ENCODE peak calls at places on chromosomes 5 and 9, in four cellular contexts. One of them, this sample, is unnamed.

GRCh38 chr9:125494555-125494920 is 212.5 kb downstream of the MAPKAP1 start:
- DNase-seq in mucosa of descending colon: no peak
- DNase-seq in cardiac fibroblast: no peak
- DNase-seq in AG10803: peak
- DNase-seq in this sample: peak

GRCh38 chr5:96288845-96289185 is 144.2 kb downstream of the PCSK1 start:
- DNase-seq in mucosa of descending colon: no peak
- DNase-seq in cardiac fibroblast: peak
- DNase-seq in AG10803: peak
- DNase-seq in this sample: no peak

GRCh38 chr9:7209051-7209450 is 451.3 kb downstream of the KDM4C start:
- DNase-seq in mucosa of descending colon: no peak
- DNase-seq in cardiac fibroblast: no peak
- DNase-seq in AG10803: no peak
- DNase-seq in this sample: no peak

GRCh38 chr9:100098241-100098886 is 436 bp downstream of the ERP44 start:
- DNase-seq in mucosa of descending colon: peak
- DNase-seq in cardiac fibroblast: peak
- DNase-seq in AG10803: peak
- DNase-seq in this sample: peak

GRCh38 chr5:52727568-52727967 is 60.1 kb upstream of the ITGA1 start:
- DNase-seq in mucosa of descending colon: no peak
- DNase-seq in cardiac fibroblast: peak
- DNase-seq in AG10803: peak
- DNase-seq in this sample: peak

GRCh38 chr9:116090030-116090770 is 63.4 kb upstream of the PAPPA start:
- DNase-seq in mucosa of descending colon: no peak
- DNase-seq in cardiac fibroblast: no peak
- DNase-seq in AG10803: no peak
- DNase-seq in this sample: no peak

GRCh38 chr9:98538626-98539031 is 170.1 kb downstream of the GABBR2 start:
- DNase-seq in mucosa of descending colon: no peak
- DNase-seq in cardiac fibroblast: peak
- DNase-seq in AG10803: peak
- DNase-seq in this sample: peak

GRCh38 chr5:14316471-14316870 is 173.3 kb downstream of the TRIO start:
- DNase-seq in mucosa of descending colon: no peak
- DNase-seq in cardiac fibroblast: peak
- DNase-seq in AG10803: no peak
- DNase-seq in this sample: no peak

GRCh38 chr5:113692466-113693204 is 179.1 kb downstream of the YTHDC2 start:
- DNase-seq in mucosa of descending colon: no peak
- DNase-seq in cardiac fibroblast: no peak
- DNase-seq in AG10803: no peak
- DNase-seq in this sample: no peak

GRCh38 chr5:173514666-173515065 is 101.8 kb downstream of the BOD1 start:
- DNase-seq in mucosa of descending colon: no peak
- DNase-seq in cardiac fibroblast: no peak
- DNase-seq in AG10803: peak
- DNase-seq in this sample: no peak

GRCh38 chr5:116747881-116748280 is 173.3 kb upstream of the SEMA6A start:
- DNase-seq in mucosa of descending colon: no peak
- DNase-seq in cardiac fibroblast: no peak
- DNase-seq in AG10803: no peak
- DNase-seq in this sample: peak

GRCh38 chr5:56259002-56259511 is 25.9 kb upstream of the ANKRD55 start:
- DNase-seq in mucosa of descending colon: no peak
- DNase-seq in cardiac fibroblast: peak
- DNase-seq in AG10803: peak
- DNase-seq in this sample: peak

GRCh38 chr9:99778829-99779228 is 42.9 kb upstream of the NR4A3 start:
- DNase-seq in mucosa of descending colon: no peak
- DNase-seq in cardiac fibroblast: no peak
- DNase-seq in AG10803: no peak
- DNase-seq in this sample: no peak

GRCh38 chr9:93612052-93612795 is 35.8 kb downstream of the PHF2 start:
- DNase-seq in mucosa of descending colon: no peak
- DNase-seq in cardiac fibroblast: no peak
- DNase-seq in AG10803: no peak
- DNase-seq in this sample: no peak

GRCh38 chr5:171405615-171406014 is 13.8 kb upstream of the FGF18 start:
- DNase-seq in mucosa of descending colon: no peak
- DNase-seq in cardiac fibroblast: peak
- DNase-seq in AG10803: peak
- DNase-seq in this sample: no peak
- TF ChIP-seq CTCF in mucosa of descending colon: no peak
- TF ChIP-seq CTCF in cardiac fibroblast: peak
- TF ChIP-seq CTCF in AG10803: peak
- TF ChIP-seq CTCF in this sample: peak

GRCh38 chr5:54882841-54883240 is 102.6 kb downstream of the ESM1 start:
- DNase-seq in mucosa of descending colon: no peak
- DNase-seq in cardiac fibroblast: no peak
- DNase-seq in AG10803: no peak
- DNase-seq in this sample: no peak

GRCh38 chr5:54884195-54884536 is 101.2 kb downstream of the ESM1 start:
- DNase-seq in mucosa of descending colon: no peak
- DNase-seq in cardiac fibroblast: no peak
- DNase-seq in AG10803: no peak
- DNase-seq in this sample: no peak

GRCh38 chr5:54882101-54882500 is 103.3 kb downstream of the ESM1 start:
- DNase-seq in mucosa of descending colon: no peak
- DNase-seq in cardiac fibroblast: no peak
- DNase-seq in AG10803: no peak
- DNase-seq in this sample: no peak

GRCh38 chr5:54885636-54886035 is 99.8 kb downstream of the ESM1 start:
- DNase-seq in mucosa of descending colon: no peak
- DNase-seq in cardiac fibroblast: no peak
- DNase-seq in AG10803: no peak
- DNase-seq in this sample: no peak

DNA sequence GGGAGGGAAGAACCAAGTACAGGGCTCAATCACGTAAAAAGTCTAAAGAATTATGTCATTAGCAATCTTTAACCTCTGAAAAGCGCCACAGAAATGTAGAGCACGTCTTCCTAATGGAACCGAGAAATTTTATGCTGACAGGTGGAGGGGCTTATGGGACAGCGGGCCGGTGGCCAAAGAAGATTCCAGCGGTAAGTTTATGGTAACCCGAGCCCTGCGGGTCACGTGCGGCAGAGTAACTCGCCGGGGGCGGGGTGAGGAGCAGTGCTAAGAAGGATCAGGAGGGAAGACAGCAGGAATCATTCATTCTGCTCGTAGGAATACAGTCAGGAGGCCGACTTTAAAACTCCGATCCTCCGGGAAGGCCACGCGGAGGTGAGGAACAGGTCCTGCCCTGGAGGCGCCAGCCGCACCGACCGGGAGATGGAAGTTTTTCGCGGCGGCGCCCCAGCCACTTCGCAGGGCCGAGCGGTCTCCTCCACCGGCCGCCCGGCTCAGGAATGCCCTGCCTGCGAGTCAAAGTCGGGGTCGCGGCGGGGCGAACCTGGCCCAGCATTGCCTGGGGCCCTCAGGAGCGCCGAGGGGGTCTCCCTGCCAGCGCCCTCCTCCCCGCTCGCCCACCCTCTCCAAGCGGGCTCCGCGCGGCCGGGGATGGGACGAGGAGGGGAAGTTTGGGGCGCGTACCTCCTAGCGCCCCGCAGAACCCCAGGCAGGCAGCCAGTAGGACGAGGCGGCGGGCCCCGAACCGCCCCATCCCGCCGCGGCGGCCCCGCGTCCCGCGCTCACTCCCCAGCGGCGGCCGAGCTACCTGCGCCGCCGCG is 101.8 kb downstream of the ESM1 start:
- DNase-seq in mucosa of descending colon: peak
- DNase-seq in cardiac fibroblast: peak
- DNase-seq in AG10803: peak
- DNase-seq in this sample: peak
- H3K4me3 ChIP-seq in mucosa of descending colon: no peak
- H3K4me3 ChIP-seq in cardiac fibroblast: peak
- H3K4me3 ChIP-seq in AG10803: peak
- H3K4me3 ChIP-seq in this sample: peak

DNA sequence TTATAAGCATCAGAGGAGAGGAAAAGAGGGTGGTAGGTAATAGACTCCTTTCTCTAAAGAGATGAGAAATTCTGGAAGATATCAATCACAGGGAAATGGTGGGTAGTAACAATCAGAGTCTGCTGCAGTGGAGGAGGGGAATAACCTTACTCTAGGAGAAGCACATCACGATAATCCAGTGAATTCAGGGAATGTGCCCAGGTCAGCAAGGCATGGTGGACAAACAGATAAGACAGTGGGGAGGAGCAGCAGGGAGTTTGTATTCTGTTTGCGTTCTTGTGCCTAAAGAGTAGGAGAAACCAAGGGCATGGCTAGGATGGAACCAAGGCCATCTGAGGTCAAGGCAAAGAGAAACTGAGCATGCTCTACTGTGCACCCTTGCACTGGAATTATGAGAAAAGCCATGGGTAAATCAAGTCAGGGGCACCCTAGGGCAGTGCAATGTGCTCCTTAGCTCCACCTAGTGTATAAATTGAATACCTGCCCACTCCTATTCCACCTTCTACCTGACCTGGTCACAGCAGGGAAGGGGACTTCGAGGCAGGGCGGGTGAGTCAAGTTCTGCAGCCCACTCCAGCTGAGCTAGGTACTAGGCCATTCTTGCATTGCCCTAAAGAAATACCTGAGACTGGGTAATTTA is 31.6 kb downstream of the RETREG1 start:
- DNase-seq in mucosa of descending colon: no peak
- DNase-seq in cardiac fibroblast: no peak
- DNase-seq in AG10803: no peak
- DNase-seq in this sample: no peak
- TF ChIP-seq CTCF in mucosa of descending colon: peak
- TF ChIP-seq CTCF in cardiac fibroblast: peak
- TF ChIP-seq CTCF in AG10803: peak
- TF ChIP-seq CTCF in this sample: peak

GRCh38 chr9:95087659-95088242 is 229.8 kb downstream of the FANCC start:
- DNase-seq in mucosa of descending colon: peak
- DNase-seq in cardiac fibroblast: no peak
- DNase-seq in AG10803: no peak
- DNase-seq in this sample: no peak
- H3K4me3 ChIP-seq in mucosa of descending colon: no peak
- H3K4me3 ChIP-seq in cardiac fibroblast: no peak
- H3K4me3 ChIP-seq in AG10803: no peak
- H3K4me3 ChIP-seq in this sample: no peak

GRCh38 chr9:131030978-131031641 is 22.1 kb downstream of the LAMC3 start:
- DNase-seq in mucosa of descending colon: no peak
- DNase-seq in cardiac fibroblast: no peak
- DNase-seq in AG10803: no peak
- DNase-seq in this sample: no peak

GRCh38 chr9:131030239-131030977 is 21.4 kb downstream of the LAMC3 start:
- DNase-seq in mucosa of descending colon: no peak
- DNase-seq in cardiac fibroblast: no peak
- DNase-seq in AG10803: no peak
- DNase-seq in this sample: no peak

GRCh38 chr9:131028221-131028884 is 19.4 kb downstream of the LAMC3 start:
- DNase-seq in mucosa of descending colon: no peak
- DNase-seq in cardiac fibroblast: no peak
- DNase-seq in AG10803: peak
- DNase-seq in this sample: no peak

GRCh38 chr9:131028931-131029573 is 20.1 kb downstream of the LAMC3 start:
- DNase-seq in mucosa of descending colon: no peak
- DNase-seq in cardiac fibroblast: no peak
- DNase-seq in AG10803: no peak
- DNase-seq in this sample: no peak

DNA sequence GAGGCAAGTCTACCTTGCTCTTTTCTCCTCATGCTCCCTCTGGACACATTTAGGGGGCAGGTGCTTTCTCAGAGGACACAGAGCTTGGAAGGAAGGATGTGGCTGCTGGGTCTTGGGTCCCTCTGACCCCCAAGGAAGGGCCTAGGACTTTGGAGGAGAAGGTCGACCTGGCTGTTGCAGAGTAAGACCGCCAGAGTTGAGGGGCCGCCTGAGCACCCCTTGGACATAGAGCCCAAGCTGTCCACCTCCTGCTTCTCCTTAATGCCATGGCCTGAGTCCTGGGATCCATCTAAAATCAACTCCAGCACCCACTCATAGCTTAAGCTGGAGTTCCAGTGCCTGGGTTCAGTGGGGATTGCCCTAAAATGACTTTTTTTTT is 20.6 kb downstream of the LAMC3 start:
- DNase-seq in mucosa of descending colon: no peak
- DNase-seq in cardiac fibroblast: no peak
- DNase-seq in AG10803: no peak
- DNase-seq in this sample: no peak
- TF ChIP-seq CTCF in mucosa of descending colon: no peak
- TF ChIP-seq CTCF in cardiac fibroblast: no peak
- TF ChIP-seq CTCF in AG10803: no peak
- TF ChIP-seq CTCF in this sample: no peak

GRCh38 chr5:141343953-141344463 is 379 bp downstream of the PCDHGA3 start:
- DNase-seq in mucosa of descending colon: no peak
- DNase-seq in cardiac fibroblast: no peak
- DNase-seq in AG10803: no peak
- DNase-seq in this sample: no peak
- H3K4me3 ChIP-seq in mucosa of descending colon: no peak
- H3K4me3 ChIP-seq in cardiac fibroblast: peak
- H3K4me3 ChIP-seq in AG10803: peak
- H3K4me3 ChIP-seq in this sample: peak

GRCh38 chr5:144335561-144335960 is 164.9 kb downstream of the KCTD16 start:
- DNase-seq in mucosa of descending colon: no peak
- DNase-seq in cardiac fibroblast: no peak
- DNase-seq in AG10803: no peak
- DNase-seq in this sample: no peak

GRCh38 chr5:144328980-144329379 is 158.3 kb downstream of the KCTD16 start:
- DNase-seq in mucosa of descending colon: no peak
- DNase-seq in cardiac fibroblast: no peak
- DNase-seq in AG10803: no peak
- DNase-seq in this sample: no peak

GRCh38 chr5:144331361-144331760 is 160.7 kb downstream of the KCTD16 start:
- DNase-seq in mucosa of descending colon: no peak
- DNase-seq in cardiac fibroblast: no peak
- DNase-seq in AG10803: no peak
- DNase-seq in this sample: no peak

GRCh38 chr5:144333336-144333920 is 162.8 kb downstream of the KCTD16 start:
- DNase-seq in mucosa of descending colon: no peak
- DNase-seq in cardiac fibroblast: no peak
- DNase-seq in AG10803: peak
- DNase-seq in this sample: peak

DNA sequence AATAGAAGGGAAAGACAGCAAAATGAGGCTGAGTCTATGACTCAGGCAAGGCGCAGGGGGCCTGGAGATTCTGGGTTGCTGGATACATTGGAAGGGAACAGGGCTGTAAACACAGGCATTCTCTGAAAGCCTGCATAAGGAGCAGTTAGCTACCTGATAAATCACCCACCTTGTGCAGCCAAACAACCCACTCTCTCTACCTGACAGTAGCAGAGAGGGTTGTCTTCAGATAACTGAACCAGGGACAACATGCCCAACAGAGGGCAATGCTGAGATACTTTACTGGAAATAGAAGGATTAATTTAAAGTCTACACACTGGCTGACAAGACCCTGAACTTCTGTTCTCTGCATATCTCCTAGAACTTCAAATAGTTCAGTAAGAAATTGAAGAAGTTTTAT is 161.6 kb downstream of the KCTD16 start:
- DNase-seq in mucosa of descending colon: no peak
- DNase-seq in cardiac fibroblast: no peak
- DNase-seq in AG10803: no peak
- DNase-seq in this sample: no peak
- TF ChIP-seq CTCF in mucosa of descending colon: no peak
- TF ChIP-seq CTCF in cardiac fibroblast: no peak
- TF ChIP-seq CTCF in AG10803: no peak
- TF ChIP-seq CTCF in this sample: peak